ENCODE peak calls at places on chromosomes 1 and 21, in four cellular contexts. S is RCC 7860, M is occipital lobe, E is IMR-90. G is an unnamed sample.

GRCh38 chr21:42696026-42696380 is 42.6 kb downstream of the PDE9A start:
- DNase-seq in M (no peak), E (no peak), S (no peak), G (no peak)

GRCh38 chr1:27084107-27084506 is 70.8 kb downstream of the SLC9A1 start:
- DNase-seq in S (no peak), E (no peak), M (no peak), G (no peak)

GRCh38 chr1:233295775-233296322 is 324 bp upstream of the PCNX2 start:
- DNase-seq in M (no peak), S (no peak), E (no peak), G (no peak)

GRCh38 chr1:112704511-112704907 is 2.4 kb downstream of the RHOC start:
- DNase-seq in E (no peak), M (peak), S (no peak), G (peak)

GRCh38 chr1:175278236-175278635 is 85.7 kb upstream of the KIAA0040 start:
- DNase-seq in S (no peak), E (no peak), M (no peak), G (no peak)

GRCh38 chr1:75673885-75674284 is 50.6 kb upstream of the ACADM start:
- DNase-seq in S (no peak), M (no peak), E (no peak), G (no peak)

GRCh38 chr1:38094711-38095336 is 48.2 kb upstream of the POU3F1 start:
- DNase-seq in E (no peak), S (no peak), M (no peak), G (no peak)

GRCh38 chr1:210687582-210688279 is 359.0 kb downstream of the HHAT start:
- DNase-seq in S (peak), E (peak), M (peak), G (peak)

GRCh38 chr1:218616681-218617080 is 271.5 kb downstream of the TGFB2 start:
- DNase-seq in E (peak), M (no peak), S (no peak), G (no peak)

GRCh38 chr1:35505911-35506798 is 51.0 kb downstream of the KIAA0319L start:
- DNase-seq in M (no peak), S (peak), E (peak), G (no peak)

GRCh38 chr1:235917267-235917811 is 50.6 kb upstream of the LYST start:
- DNase-seq in E (peak), M (peak), S (peak), G (peak)

GRCh38 chr1:8510041-8510823 is 192.3 kb downstream of the SLC45A1 start:
- DNase-seq in S (no peak), E (peak), M (no peak), G (peak)